ENCODE peak calls at places on chromosomes 2 and 18, in four cellular contexts. One of them, this sample, is unnamed.

GRCh38 chr2:233824373-233824772 is 30.0 kb downstream of the HJURP start:
- DNase-seq in right lobe of liver: no peak
- DNase-seq in sciatic nerve: no peak
- DNase-seq in tibial artery: no peak
- DNase-seq in this sample: peak

GRCh38 chr2:169119117-169119770 is 49.9 kb downstream of the DHRS9 start:
- DNase-seq in right lobe of liver: no peak
- DNase-seq in sciatic nerve: no peak
- DNase-seq in tibial artery: no peak
- DNase-seq in this sample: no peak

GRCh38 chr18:76458522-76459311 is 36.3 kb downstream of the ZNF516 start:
- DNase-seq in right lobe of liver: no peak
- DNase-seq in sciatic nerve: peak
- DNase-seq in tibial artery: no peak
- DNase-seq in this sample: peak

GRCh38 chr18:31302991-31303390 is 15.0 kb upstream of the DSG1 start:
- DNase-seq in right lobe of liver: no peak
- DNase-seq in sciatic nerve: no peak
- DNase-seq in tibial artery: no peak
- DNase-seq in this sample: no peak

GRCh38 chr2:79860233-79861058 is 347.6 kb downstream of the CTNNA2 start:
- DNase-seq in right lobe of liver: no peak
- DNase-seq in sciatic nerve: no peak
- DNase-seq in tibial artery: no peak
- DNase-seq in this sample: no peak

GRCh38 chr2:8576525-8577157 is 105.2 kb upstream of the ID2 start:
- DNase-seq in right lobe of liver: peak
- DNase-seq in sciatic nerve: no peak
- DNase-seq in tibial artery: no peak
- DNase-seq in this sample: peak

GRCh38 chr2:62858231-62858832 is 152.8 kb downstream of the EHBP1 start:
- DNase-seq in right lobe of liver: no peak
- DNase-seq in sciatic nerve: no peak
- DNase-seq in tibial artery: no peak
- DNase-seq in this sample: no peak

GRCh38 chr2:8669157-8669852 is 12.6 kb upstream of the ID2 start:
- DNase-seq in right lobe of liver: no peak
- DNase-seq in sciatic nerve: no peak
- DNase-seq in tibial artery: no peak
- DNase-seq in this sample: no peak

GRCh38 chr2:25331686-25332365 is 9.9 kb downstream of the DNMT3A start:
- DNase-seq in right lobe of liver: no peak
- DNase-seq in sciatic nerve: no peak
- DNase-seq in tibial artery: no peak
- DNase-seq in this sample: no peak

GRCh38 chr2:234235191-234235590 is 184.7 kb downstream of the SPP2 start:
- DNase-seq in right lobe of liver: no peak
- DNase-seq in sciatic nerve: no peak
- DNase-seq in tibial artery: no peak
- DNase-seq in this sample: no peak

GRCh38 chr2:28356095-28356911 is 36.4 kb upstream of the FOSL2 start:
- DNase-seq in right lobe of liver: peak
- DNase-seq in sciatic nerve: peak
- DNase-seq in tibial artery: peak
- DNase-seq in this sample: peak

GRCh38 chr18:3447035-3447894 is 2.7 kb upstream of the TGIF1 start:
- DNase-seq in right lobe of liver: peak
- DNase-seq in sciatic nerve: no peak
- DNase-seq in tibial artery: peak
- DNase-seq in this sample: peak

GRCh38 chr2:120053891-120054290 is 41.0 kb downstream of the EPB41L5 start:
- DNase-seq in right lobe of liver: no peak
- DNase-seq in sciatic nerve: no peak
- DNase-seq in tibial artery: no peak
- DNase-seq in this sample: no peak

GRCh38 chr2:80326214-80326613 is 21.7 kb upstream of the LRRTM1 start:
- DNase-seq in right lobe of liver: no peak
- DNase-seq in sciatic nerve: no peak
- DNase-seq in tibial artery: no peak
- DNase-seq in this sample: no peak

GRCh38 chr2:120934891-120935338 is 199.2 kb downstream of the GLI2 start:
- DNase-seq in right lobe of liver: no peak
- DNase-seq in sciatic nerve: no peak
- DNase-seq in tibial artery: no peak
- DNase-seq in this sample: no peak

GRCh38 chr18:11021477-11021876 is 127.9 kb downstream of the PIEZO2 start:
- DNase-seq in right lobe of liver: no peak
- DNase-seq in sciatic nerve: no peak
- DNase-seq in tibial artery: no peak
- DNase-seq in this sample: no peak

GRCh38 chr18:49758263-49758610 is 55.1 kb downstream of the ACAA2 start:
- DNase-seq in right lobe of liver: no peak
- DNase-seq in sciatic nerve: no peak
- DNase-seq in tibial artery: no peak
- DNase-seq in this sample: no peak

GRCh38 chr2:231800493-231801091 is 14.3 kb downstream of the COPS7B start:
- DNase-seq in right lobe of liver: peak
- DNase-seq in sciatic nerve: no peak
- DNase-seq in tibial artery: no peak
- DNase-seq in this sample: no peak

GRCh38 chr2:165587335-165587938 is 117.9 kb downstream of the CSRNP3 start:
- DNase-seq in right lobe of liver: no peak
- DNase-seq in sciatic nerve: no peak
- DNase-seq in tibial artery: no peak
- DNase-seq in this sample: no peak

GRCh38 chr2:203670939-203671338 is 35.5 kb upstream of the CD28 start:
- DNase-seq in right lobe of liver: no peak
- DNase-seq in sciatic nerve: no peak
- DNase-seq in tibial artery: no peak
- DNase-seq in this sample: no peak

GRCh38 chr2:47282621-47283272 is 120.2 kb upstream of the MSH2 start:
- DNase-seq in right lobe of liver: no peak
- DNase-seq in sciatic nerve: no peak
- DNase-seq in tibial artery: no peak
- DNase-seq in this sample: no peak

GRCh38 chr2:37472959-37473358 is 128.5 kb downstream of the QPCT start:
- DNase-seq in right lobe of liver: peak
- DNase-seq in sciatic nerve: no peak
- DNase-seq in tibial artery: peak
- DNase-seq in this sample: no peak

GRCh38 chr18:13362617-13363016 is 144.1 kb downstream of the LDLRAD4 start:
- DNase-seq in right lobe of liver: no peak
- DNase-seq in sciatic nerve: no peak
- DNase-seq in tibial artery: no peak
- DNase-seq in this sample: no peak

GRCh38 chr2:177644838-177645237 is 252.3 kb downstream of the AGPS start:
- DNase-seq in right lobe of liver: no peak
- DNase-seq in sciatic nerve: no peak
- DNase-seq in tibial artery: no peak
- DNase-seq in this sample: no peak

This sample was measured in sigmoid colon.